ENCODE peak calls at places on chromosomes 13 and 19, in eight cellular contexts. G, K, R, N, E, H, T and Y are unnamed samples.

GRCh38 chr19:18733196-18733647 is 49.7 kb downstream of the CRTC1 start:
- DNase-seq in G (peak), K (no peak), R (no peak), N (peak), E (no peak), H (no peak), T (no peak), Y (no peak)

GRCh38 chr13:77857810-77858209 is 60.8 kb downstream of the EDNRB start:
- DNase-seq in G (no peak), K (no peak), R (no peak), N (no peak), E (no peak), H (no peak), T (no peak), Y (no peak)

GRCh38 chr13:39565036-39565949 is 37.7 kb downstream of the LHFPL6 start:
- DNase-seq in G (peak), K (no peak), R (peak), N (peak), E (peak), H (peak), T (peak), Y (no peak)

GRCh38 chr13:85666356-85666755 is 132.9 kb downstream of the SLITRK6 start:
- DNase-seq in G (no peak), K (no peak), R (no peak), N (no peak), E (no peak), H (no peak), T (no peak), Y (no peak)

GRCh38 chr13:52846567-52847321 is 1.7 kb downstream of the PCDH8 start:
- DNase-seq in G (peak), K (no peak), R (no peak), N (no peak), E (no peak), H (no peak), T (no peak), Y (no peak)

GRCh38 chr13:40564342-40564997 is 102.0 kb downstream of the FOXO1 start:
- DNase-seq in G (peak), K (no peak), R (no peak), N (no peak), E (no peak), H (no peak), T (no peak), Y (no peak)

GRCh38 chr13:98782654-98783053 is 30.2 kb upstream of the SLC15A1 start:
- DNase-seq in G (peak), K (no peak), R (no peak), N (no peak), E (no peak), H (no peak), T (no peak), Y (no peak)

GRCh38 chr13:100203696-100204367 is 114.9 kb downstream of the PCCA start:
- DNase-seq in G (peak), K (no peak), R (peak), N (no peak), E (no peak), H (peak), T (peak), Y (no peak)

GRCh38 chr13:77513719-77514335 is 21.7 kb upstream of the SCEL start:
- DNase-seq in G (no peak), K (no peak), R (no peak), N (no peak), E (no peak), H (no peak), T (no peak), Y (no peak)